ENCODE peak calls at places on chromosomes 5 and 9, in eight cellular contexts. Y is endothelial cell of umbilical vein, E is suprapubic skin, U is GM23338, T is stomach, L is spleen, X is sigmoid colon, J is HL-60. Z is an unnamed sample.
A peak's percentile ranks its signal among the peaks of the same experiment; 100 is the strongest.

GRCh38 chr5:61617039-61617438 is 285.0 kb downstream of the ZSWIM6 start:
- DNase-seq in Y (no peak), E (no peak), U (no peak), T (no peak), L (no peak), X (no peak), J (no peak), Z (no peak)

GRCh38 chr9:110072597-110073355 is 135.2 kb downstream of the C9orf152 start:
- DNase-seq in Y (no peak), E (no peak), U (no peak), T (no peak), L (no peak), X (no peak), J (no peak), Z (no peak)

GRCh38 chr9:121529237-121529987 is 29.8 kb upstream of the GGTA1 start:
- DNase-seq in Y (peak; percentile 98), E (peak; percentile 94), U (no peak), T (peak; percentile 86), L (peak; percentile 79), X (peak; percentile 97), J (no peak), Z (peak; percentile 75)

GRCh38 chr5:135239461-135240282 is 159.4 kb downstream of the MACROH2A1 start:
- DNase-seq in Y (no peak), E (peak; percentile 64), U (no peak), T (peak; percentile 7), L (peak; percentile 63), X (peak; percentile 64), J (no peak), Z (no peak)

GRCh38 chr5:29262683-29263082 is 1930.8 kb upstream of the CDH6 start:
- DNase-seq in Y (no peak), E (no peak), U (no peak), T (no peak), L (no peak), X (no peak), J (no peak), Z (no peak)

GRCh38 chr5:68562308-68562707 is 346.8 kb downstream of the PIK3R1 start:
- DNase-seq in Y (no peak), E (no peak), U (no peak), T (peak; percentile 67), L (no peak), X (no peak), J (no peak), Z (no peak)

GRCh38 chr5:66939094-66939493 is 257.5 kb downstream of the CD180 start:
- DNase-seq in Y (no peak), E (no peak), U (no peak), T (no peak), L (no peak), X (no peak), J (no peak), Z (no peak)

GRCh38 chr9:20382460-20383071 is 239.7 kb downstream of the MLLT3 start:
- DNase-seq in Y (no peak), E (no peak), U (peak; percentile 22), T (no peak), L (no peak), X (no peak), J (no peak), Z (no peak)

GRCh38 chr9:124087226-124087625 is 75.7 kb downstream of the LHX2 start:
- DNase-seq in Y (no peak), E (no peak), U (no peak), T (no peak), L (no peak), X (no peak), J (no peak), Z (no peak)

GRCh38 chr5:36613771-36614656 is 7.6 kb downstream of the SLC1A3 start:
- DNase-seq in Y (no peak), E (no peak), U (no peak), T (no peak), L (no peak), X (no peak), J (no peak), Z (no peak)

GRCh38 chr5:96984506-96985192 is 48.8 kb downstream of the LNPEP start:
- DNase-seq in Y (peak; percentile 33), E (no peak), U (no peak), T (no peak), L (no peak), X (no peak), J (no peak), Z (no peak)

GRCh38 chr5:34003941-34004340 is 3.9 kb downstream of the AMACR start:
- DNase-seq in Y (no peak), E (no peak), U (no peak), T (no peak), L (no peak), X (no peak), J (no peak), Z (no peak)

GRCh38 chr5:5141625-5142527 is 1.7 kb downstream of the ADAMTS16 start:
- DNase-seq in Y (peak; percentile 45), E (no peak), U (peak; percentile 87), T (peak; percentile 68), L (no peak), X (peak; percentile 65), J (peak; percentile 33), Z (peak; percentile 73)

GRCh38 chr5:76807296-76807695 is 11.5 kb upstream of the F2RL1 start:
- DNase-seq in Y (peak; percentile 78), E (no peak), U (peak; percentile 84), T (no peak), L (no peak), X (no peak), J (no peak), Z (no peak)

GRCh38 chr5:139611703-139612584 is 36.2 kb upstream of the CXXC5 start:
- DNase-seq in Y (no peak), E (no peak), U (no peak), T (no peak), L (no peak), X (no peak), J (no peak), Z (no peak)

GRCh38 chr5:123672067-123672466 is 160.1 kb downstream of the CSNK1G3 start:
- DNase-seq in Y (no peak), E (no peak), U (no peak), T (no peak), L (no peak), X (no peak), J (no peak), Z (no peak)

GRCh38 chr9:16132513-16132912 is 579.7 kb downstream of the CCDC171 start:
- DNase-seq in Y (no peak), E (no peak), U (no peak), T (no peak), L (no peak), X (no peak), J (no peak), Z (no peak)

GRCh38 chr5:82745016-82745415 is 332.2 kb downstream of the TMEM167A start:
- DNase-seq in Y (no peak), E (no peak), U (no peak), T (no peak), L (no peak), X (no peak), J (no peak), Z (no peak)

GRCh38 chr5:169350759-169351240 is 49.9 kb upstream of the SLIT3 start:
- DNase-seq in Y (peak; percentile 94), E (peak; percentile 83), U (no peak), T (no peak), L (no peak), X (no peak), J (no peak), Z (no peak)

GRCh38 chr5:522899-523657 is 1.2 kb downstream of the SLC9A3 start:
- DNase-seq in Y (no peak), E (no peak), U (peak; percentile 64), T (peak; percentile 38), L (no peak), X (no peak), J (no peak), Z (no peak)

GRCh38 chr5:168165221-168165965 is 126.1 kb upstream of the WWC1 start:
- DNase-seq in Y (no peak), E (no peak), U (peak; percentile 77), T (no peak), L (no peak), X (no peak), J (no peak), Z (no peak)
- H3K27ac ChIP-seq in Y (no peak overlapping the region), E (no peak overlapping the region), U (peak overlapping the region; percentile 24), T (peak overlapping the region; percentile 56), L (no peak overlapping the region), X (no peak overlapping the region), J (no peak overlapping the region), Z (no peak overlapping the region)

GRCh38 chr5:103456476-103456875 is 106.1 kb downstream of the NUDT12 start:
- DNase-seq in Y (no peak), E (no peak), U (no peak), T (no peak), L (no peak), X (no peak), J (no peak), Z (no peak)
- TF ChIP-seq POLR2AphosphoS5 in Y (no peak), E (no peak), U (no peak), T (no peak), L (no peak), X (no peak), J (no peak), Z (no peak)

DNA sequence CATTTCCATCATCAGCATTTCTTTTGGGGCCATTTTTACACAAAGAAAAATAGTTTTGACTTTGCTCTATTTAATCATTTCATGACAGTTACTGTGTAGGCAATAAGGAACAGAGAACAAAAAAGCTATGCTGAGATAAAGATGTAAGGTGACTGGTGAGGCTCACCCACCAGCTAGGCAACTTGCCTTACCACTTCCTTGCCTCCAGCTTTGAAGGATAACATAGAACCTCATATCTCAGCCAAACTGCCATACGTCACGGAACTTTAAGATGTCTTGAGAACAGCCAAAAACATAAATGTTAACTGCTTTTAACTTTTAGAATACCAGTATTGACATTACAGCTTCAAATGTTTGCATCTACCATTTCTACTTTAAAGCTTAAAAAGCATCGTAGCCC is 7.5 kb upstream of the GCNT4 start:
- DNase-seq in Y (no peak), E (no peak), U (no peak), T (no peak), L (no peak), X (no peak), J (no peak), Z (no peak)
- H3K4me3 ChIP-seq in Y (no peak overlapping the region), E (no peak overlapping the region), U (no peak overlapping the region), T (no peak overlapping the region), L (no peak overlapping the region), X (no peak overlapping the region), J (no peak overlapping the region), Z (no peak overlapping the region)

GRCh38 chr5:21391506-21391905 is 1403.5 kb upstream of the CDH18 start:
- DNase-seq in Y (peak; percentile 9), E (no peak), U (peak; percentile 25), T (no peak), L (no peak), X (no peak), J (no peak), Z (no peak)
- H3K27ac ChIP-seq in Y (no peak overlapping the region), E (no peak overlapping the region), U (no peak overlapping the region), T (no peak overlapping the region), L (no peak overlapping the region), X (no peak overlapping the region), J (no peak overlapping the region), Z (no peak overlapping the region)

Z was measured in prostate gland.